ENCODE peak calls at places on chromosomes 7 and 10, in five cellular contexts. J is CD4-positive, CD25-positive, alpha-beta regulatory T cell; S is D341Med; R is head of caudate nucleus; K is kidney epithelial cell. B is an unnamed sample.

GRCh38 chr10:102247724-102248123 is 2.4 kb downstream of the GBF1 start:
- DNase-seq in J (no peak), S (no peak), R (no peak), K (no peak), B (peak)

GRCh38 chr7:90474284-90475210 is 5.1 kb downstream of the PTTG1IP2 start:
- DNase-seq in J (no peak), S (no peak), R (no peak), K (peak), B (no peak)

GRCh38 chr10:70323143-70323696 is 39.4 kb upstream of the NPFFR1 start:
- DNase-seq in J (no peak), S (no peak), R (no peak), K (no peak), B (no peak)

GRCh38 chr7:86978804-86979506 is 80.5 kb downstream of the ELAPOR2 start:
- DNase-seq in J (peak), S (no peak), R (no peak), K (no peak), B (no peak)

GRCh38 chr7:1846331-1847065 is 176.4 kb downstream of the ELFN1 start:
- DNase-seq in J (no peak), S (no peak), R (no peak), K (no peak), B (no peak)

GRCh38 chr7:126605056-126605455 is 647.7 kb downstream of the GRM8 start:
- DNase-seq in J (no peak), S (peak), R (no peak), K (no peak), B (no peak)

GRCh38 chr7:41977165-41977651 is 259.8 kb downstream of the GLI3 start:
- DNase-seq in J (peak), S (peak), R (no peak), K (no peak), B (peak)

GRCh38 chr10:127922675-127923366 is 15.9 kb downstream of the PTPRE start:
- DNase-seq in J (no peak), S (no peak), R (peak), K (peak), B (no peak)

GRCh38 chr7:75962607-75963382 is 31.6 kb downstream of the TMEM120A start:
- DNase-seq in J (no peak), S (no peak), R (peak), K (no peak), B (no peak)

GRCh38 chr7:13467111-13467547 is 522.3 kb downstream of the ETV1 start:
- DNase-seq in J (no peak), S (no peak), R (no peak), K (no peak), B (no peak)

GRCh38 chr7:152424348-152425108 is 11.3 kb downstream of the KMT2C start:
- DNase-seq in J (no peak), S (no peak), R (peak), K (no peak), B (no peak)

GRCh38 chr7:132881317-132881716 is 200.6 kb downstream of the CHCHD3 start:
- DNase-seq in J (no peak), S (no peak), R (no peak), K (no peak), B (no peak)

GRCh38 chr10:60236869-60237524 is 152.7 kb downstream of the ANK3 start:
- DNase-seq in J (peak), S (no peak), R (peak), K (no peak), B (peak)

GRCh38 chr7:77308792-77309191 is 107.4 kb downstream of the GSAP start:
- DNase-seq in J (no peak), S (no peak), R (no peak), K (no peak), B (no peak)

GRCh38 chr7:12091164-12091563 is 119.9 kb upstream of the TMEM106B start:
- DNase-seq in J (no peak), S (no peak), R (no peak), K (no peak), B (no peak)

GRCh38 chr10:78716034-78716660 is 352.6 kb upstream of the ZMIZ1 start:
- DNase-seq in J (no peak), S (no peak), R (no peak), K (no peak), B (no peak)

GRCh38 chr10:132386419-132386831 is 10.6 kb upstream of the PWWP2B start:
- DNase-seq in J (no peak), S (no peak), R (no peak), K (no peak), B (no peak)

GRCh38 chr10:86203162-86203905 is 163.3 kb downstream of the GRID1 start:
- DNase-seq in J (peak), S (no peak), R (no peak), K (no peak), B (peak)

GRCh38 chr10:86321568-86321967 is 45.0 kb downstream of the GRID1 start:
- DNase-seq in J (no peak), S (no peak), R (peak), K (no peak), B (no peak)

GRCh38 chr10:30798621-30799020 is 169.1 kb upstream of the LYZL2 start:
- DNase-seq in J (no peak), S (no peak), R (no peak), K (no peak), B (no peak)

GRCh38 chr10:101226506-101226887 is 2.8 kb downstream of the LBX1 start:
- DNase-seq in J (peak), S (no peak), R (no peak), K (no peak), B (no peak)

GRCh38 chr7:149790146-149790548 is 16.8 kb upstream of the ZNF467 start:
- DNase-seq in J (peak), S (peak), R (no peak), K (no peak), B (no peak)

GRCh38 chr7:122316467-122317394 is 12.2 kb upstream of the FEZF1 start:
- DNase-seq in J (no peak), S (no peak), R (no peak), K (no peak), B (no peak)

GRCh38 chr7:55019691-55020480 is 1.1 kb downstream of the EGFR start:
- DNase-seq in J (no peak), S (peak), R (no peak), K (no peak), B (no peak)

GRCh38 chr10:42850931-42851330 is 68.3 kb downstream of the BMS1 start:
- DNase-seq in J (no peak), S (no peak), R (no peak), K (no peak), B (no peak)

GRCh38 chr10:86372785-86373239 is 6.2 kb upstream of the GRID1 start:
- DNase-seq in J (no peak), S (no peak), R (peak), K (no peak), B (no peak)

GRCh38 chr10:78533776-78534175 is 500.1 kb downstream of the RPS24 start:
- DNase-seq in J (no peak), S (no peak), R (no peak), K (no peak), B (no peak)

GRCh38 chr10:94123253-94123995 is 129.7 kb downstream of the PLCE1 start:
- DNase-seq in J (no peak), S (no peak), R (no peak), K (peak), B (no peak)

GRCh38 chr10:77798940-77799339 is 127.6 kb downstream of the DLG5 start:
- DNase-seq in J (no peak), S (no peak), R (no peak), K (no peak), B (no peak)

GRCh38 chr7:47581442-47581820 is 480 bp downstream of the TNS3 start:
- DNase-seq in J (no peak), S (no peak), R (no peak), K (no peak), B (no peak)

GRCh38 chr7:158270106-158270775 is 317.4 kb downstream of the PTPRN2 start:
- DNase-seq in J (no peak), S (no peak), R (no peak), K (no peak), B (no peak)

GRCh38 chr10:94194256-94194655 is 168.5 kb downstream of the NOC3L start:
- DNase-seq in J (no peak), S (no peak), R (no peak), K (peak), B (no peak)

GRCh38 chr7:13336227-13336626 is 648.8 kb downstream of the ARL4A start:
- DNase-seq in J (no peak), S (no peak), R (no peak), K (peak), B (no peak)

GRCh38 chr10:72175166-72175565 is 40.6 kb upstream of the ANAPC16 start:
- DNase-seq in J (no peak), S (no peak), R (no peak), K (no peak), B (no peak)

B was measured in KBM-7.